ENCODE peak calls at places on chromosomes 11 and 22, in seven cellular contexts. G is NCI-H1930; E is NCI-H774; I is brain microvascular endothelial cell; X is posterior cingulate gyrus; P is NCI-H2029 treated with DMSO at 0.1 percent for 48 hours; J is activated naive CD4-positive, alpha-beta T cell. T is an unnamed sample.

GRCh38 chr11:1339066-1339675 is 29.7 kb upstream of the TOLLIP start:
- DNase-seq in E (no peak), G (no peak), I (no peak), P (no peak), J (no peak), X (no peak), T (no peak)

GRCh38 chr11:46006418-46007070 is 84.1 kb downstream of the LARGE2 start:
- DNase-seq in P (peak; percentile 74), G (peak; percentile 66), J (no peak), E (peak; percentile 73), I (peak; percentile 68), X (no peak), T (no peak)

GRCh38 chr11:130830563-130830950 is 85.7 kb downstream of the SNX19 start:
- DNase-seq in X (no peak), E (no peak), P (no peak), G (no peak), J (no peak), I (no peak), T (no peak)

GRCh38 chr22:48758905-48759875 is 1068.5 kb downstream of the BRD1 start:
- DNase-seq in J (no peak), I (no peak), G (no peak), P (no peak), E (no peak), X (no peak), T (no peak)

GRCh38 chr11:1521382-1522080 is 35.0 kb upstream of the MOB2 start:
- DNase-seq in E (no peak), I (no peak), X (no peak), G (no peak), J (no peak), P (no peak), T (no peak)

GRCh38 chr11:27475622-27476021 is 3.0 kb upstream of the LGR4 start:
- DNase-seq in P (no peak), X (no peak), E (no peak), J (no peak), I (no peak), G (no peak), T (no peak)

GRCh38 chr11:13026722-13027121 is 17.6 kb downstream of the RASSF10 start:
- DNase-seq in X (no peak), G (no peak), P (no peak), J (no peak), E (no peak), I (no peak), T (no peak)

GRCh38 chr11:35649984-35650383 is 12.6 kb upstream of the TRIM44 start:
- DNase-seq in J (no peak), P (no peak), X (no peak), E (no peak), I (peak; percentile 53), G (no peak), T (no peak)

GRCh38 chr11:975824-976223 is 50.2 kb downstream of the AP2A2 start:
- DNase-seq in G (no peak), I (peak; percentile 22), J (no peak), E (no peak), X (peak; percentile 79), P (no peak), T (no peak)

GRCh38 chr11:118530180-118530682 is 761 bp upstream of the TMEM25 start:
- DNase-seq in J (no peak), G (no peak), I (no peak), E (peak; percentile 69), P (peak; percentile 71), X (peak; percentile 16), T (no peak)

GRCh38 chr11:56967726-56968125 is 21.0 kb upstream of the OR5AK2 start:
- DNase-seq in G (no peak), E (no peak), P (no peak), X (no peak), J (no peak), I (no peak), T (no peak)

GRCh38 chr11:73182824-73183321 is 35.2 kb upstream of the P2RY2 start:
- DNase-seq in E (no peak), I (no peak), G (no peak), X (no peak), P (no peak), J (no peak), T (no peak)

GRCh38 chr11:43034341-43034740 is 277.5 kb upstream of the API5 start:
- DNase-seq in J (no peak), I (no peak), P (no peak), E (no peak), G (no peak), X (no peak), T (no peak)

GRCh38 chr22:21933899-21934298 is 18.7 kb downstream of the PPM1F start:
- DNase-seq in I (no peak), P (no peak), G (no peak), E (no peak), J (no peak), X (peak; percentile 62), T (no peak)

GRCh38 chr11:110000045-110000502 is 93.1 kb upstream of the ZC3H12C start:
- DNase-seq in E (no peak), P (no peak), X (no peak), J (no peak), G (no peak), I (peak; percentile 94), T (no peak)

GRCh38 chr22:46619830-46620501 is at the start of gene GRAMD4:
- DNase-seq in I (no peak), E (no peak), P (no peak), G (no peak), X (peak; percentile 66), J (no peak), T (no peak)

GRCh38 chr11:67435031-67435726 is 2.3 kb downstream of the PTPRCAP start:
- DNase-seq in E (no peak), I (no peak), X (no peak), P (no peak), G (no peak), J (no peak), T (no peak)

GRCh38 chr11:93487032-93487483 is 56.1 kb downstream of the SMCO4 start:
- DNase-seq in G (no peak), X (no peak), P (peak; percentile 67), E (peak; percentile 35), J (no peak), I (no peak), T (no peak)